ENCODE peak calls at places on chromosomes 13 and 19, in five cellular contexts. H is AG04450, T is fibroblast of lung, I is WTC11, P is hepatocyte. R is an unnamed sample.

GRCh38 chr13:33531484-33531883 is 245.9 kb upstream of the STARD13 start:
- DNase-seq in I (no peak), P (no peak), H (no peak), T (no peak), R (no peak)

GRCh38 chr19:47057328-47057727 is 8.9 kb upstream of the TMEM160 start:
- DNase-seq in I (no peak), P (peak; percentile 39), T (no peak), H (no peak), R (peak; percentile 69)

GRCh38 chr19:51903192-51903591 is 1.6 kb downstream of the ZNF649 start:
- DNase-seq in T (no peak), H (no peak), I (no peak), P (no peak), R (no peak)

GRCh38 chr13:108657520-108657919 is 28.1 kb downstream of the MYO16 start:
- DNase-seq in I (no peak), H (no peak), P (no peak), T (no peak), R (peak; percentile 12)

GRCh38 chr13:42140494-42140893 is 92.0 kb downstream of the DGKH start:
- DNase-seq in I (no peak), P (no peak), H (no peak), T (no peak), R (no peak)

GRCh38 chr19:41774515-41774980 is 19.2 kb downstream of the CEACAM6 start:
- DNase-seq in T (no peak), H (no peak), I (no peak), P (peak; percentile 61), R (no peak)

GRCh38 chr13:45654633-45655349 is 39.3 kb upstream of the ERICH6B start:
- DNase-seq in T (no peak), I (no peak), H (no peak), P (no peak), R (no peak)

GRCh38 chr13:92745233-92745632 is 481.4 kb upstream of the GPC6 start:
- DNase-seq in T (peak; percentile 26), H (no peak), P (no peak), I (no peak), R (no peak)

GRCh38 chr13:31207630-31208549 is 8.1 kb downstream of the B3GLCT start:
- DNase-seq in T (peak; percentile 76), I (no peak), H (peak; percentile 20), P (peak; percentile 28), R (peak; percentile 73)

GRCh38 chr19:37309834-37310575 is 60.9 kb upstream of the ZNF527 start:
- DNase-seq in I (no peak), H (no peak), P (peak; percentile 25), T (no peak), R (no peak)

DNA sequence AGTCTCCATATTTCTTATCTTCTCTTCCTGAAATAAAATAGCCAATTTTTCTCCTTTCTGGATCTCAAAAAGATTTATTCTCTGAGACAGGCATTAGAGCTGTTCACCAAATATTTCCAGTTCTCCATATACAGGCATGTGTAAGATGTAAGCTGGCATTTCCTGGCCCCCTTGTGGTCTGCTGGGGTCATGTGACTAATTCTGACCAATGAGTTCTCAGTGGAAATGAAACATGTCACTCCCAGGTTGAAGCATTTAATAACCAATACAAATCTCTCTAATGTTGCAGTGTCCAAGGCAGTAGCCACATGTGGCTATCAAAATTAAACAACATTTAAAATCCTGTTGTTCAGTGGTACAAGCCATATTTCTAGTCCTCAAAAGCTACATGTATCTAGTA is 14.8 kb upstream of the CACNA1A start:
- DNase-seq in P (no peak), T (no peak), H (no peak), I (no peak), R (no peak)
- TF ChIP-seq CTCF in P (no peak), T (no peak), H (no peak), I (no peak), R (no peak)

DNA sequence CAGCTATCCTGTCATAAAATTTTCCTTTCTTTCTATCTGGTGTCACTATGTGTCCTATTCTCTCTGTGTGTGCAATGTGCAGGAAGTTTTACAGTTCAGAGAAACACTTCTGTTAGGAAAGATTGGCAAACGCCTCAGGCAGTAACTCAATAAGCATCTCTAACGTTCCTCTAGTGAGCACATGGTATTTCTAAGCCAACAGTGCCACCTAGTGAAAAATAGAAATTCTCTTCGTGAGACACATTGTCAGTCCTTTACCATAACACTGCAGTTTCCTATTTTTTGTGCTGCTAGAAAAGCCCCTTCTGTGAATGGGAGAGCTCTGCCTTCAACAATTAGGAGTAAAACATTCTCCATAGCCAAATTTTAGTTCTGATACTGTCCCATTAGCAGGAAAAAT is 50.7 kb downstream of the ZNF723 start:
- DNase-seq in I (no peak), P (peak; percentile 13), H (no peak), T (peak; percentile 5), R (peak; percentile 48)
- TF ChIP-seq CTCF in I (no peak), P (peak; percentile 23), H (no peak), T (no peak), R (peak; percentile 27)

GRCh38 chr13:73059460-73060250 is 850 bp downstream of the KLF5 start:
- DNase-seq in P (peak; percentile 81), H (no peak), T (peak; percentile 36), I (peak; percentile 78), R (peak; percentile 29)
- TF ChIP-seq CTCF in P (peak; percentile 29), H (no peak), T (no peak), I (no peak), R (no peak)

GRCh38 chr19:57282011-57282636 is 1.8 kb downstream of the ZNF460 start:
- DNase-seq in H (no peak), P (peak; percentile 52), T (no peak), I (no peak), R (no peak)

GRCh38 chr19:57279418-57280164 is 694 bp upstream of the ZNF460 start:
- DNase-seq in P (peak; percentile 97), H (peak; percentile 93), I (peak; percentile 83), T (peak; percentile 99), R (peak; percentile 99)

GRCh38 chr19:57276430-57276829 is 3.9 kb upstream of the ZNF460 start:
- DNase-seq in I (no peak), H (no peak), T (no peak), P (no peak), R (no peak)

GRCh38 chr19:57280913-57281425 is 684 bp downstream of the ZNF460 start:
- DNase-seq in T (peak; percentile 15), I (no peak), H (no peak), P (peak; percentile 37), R (peak; percentile 14)

GRCh38 chr19:57280165-57280912 is at the start of gene ZNF460:
- DNase-seq in P (peak; percentile 99), I (peak; percentile 97), T (peak; percentile 97), H (peak; percentile 94), R (peak; percentile 99)
- TF ChIP-seq CTCF in P (no peak), I (no peak), T (no peak), H (no peak), R (no peak)

GRCh38 chr13:50243926-50244325 is 228.7 kb downstream of the KCNRG start:
- DNase-seq in P (no peak), H (no peak), I (no peak), T (no peak), R (no peak)

GRCh38 chr13:50244913-50245574 is 229.8 kb downstream of the KCNRG start:
- DNase-seq in P (peak; percentile 77), T (peak; percentile 92), H (peak; percentile 51), I (no peak), R (peak; percentile 88)

GRCh38 chr13:50244355-50244912 is 229.2 kb downstream of the KCNRG start:
- DNase-seq in T (peak; percentile 19), I (no peak), P (no peak), H (no peak), R (no peak)

GRCh38 chr13:50250403-50250802 is 235.2 kb downstream of the KCNRG start:
- DNase-seq in I (no peak), T (no peak), P (no peak), H (no peak), R (no peak)

DNA sequence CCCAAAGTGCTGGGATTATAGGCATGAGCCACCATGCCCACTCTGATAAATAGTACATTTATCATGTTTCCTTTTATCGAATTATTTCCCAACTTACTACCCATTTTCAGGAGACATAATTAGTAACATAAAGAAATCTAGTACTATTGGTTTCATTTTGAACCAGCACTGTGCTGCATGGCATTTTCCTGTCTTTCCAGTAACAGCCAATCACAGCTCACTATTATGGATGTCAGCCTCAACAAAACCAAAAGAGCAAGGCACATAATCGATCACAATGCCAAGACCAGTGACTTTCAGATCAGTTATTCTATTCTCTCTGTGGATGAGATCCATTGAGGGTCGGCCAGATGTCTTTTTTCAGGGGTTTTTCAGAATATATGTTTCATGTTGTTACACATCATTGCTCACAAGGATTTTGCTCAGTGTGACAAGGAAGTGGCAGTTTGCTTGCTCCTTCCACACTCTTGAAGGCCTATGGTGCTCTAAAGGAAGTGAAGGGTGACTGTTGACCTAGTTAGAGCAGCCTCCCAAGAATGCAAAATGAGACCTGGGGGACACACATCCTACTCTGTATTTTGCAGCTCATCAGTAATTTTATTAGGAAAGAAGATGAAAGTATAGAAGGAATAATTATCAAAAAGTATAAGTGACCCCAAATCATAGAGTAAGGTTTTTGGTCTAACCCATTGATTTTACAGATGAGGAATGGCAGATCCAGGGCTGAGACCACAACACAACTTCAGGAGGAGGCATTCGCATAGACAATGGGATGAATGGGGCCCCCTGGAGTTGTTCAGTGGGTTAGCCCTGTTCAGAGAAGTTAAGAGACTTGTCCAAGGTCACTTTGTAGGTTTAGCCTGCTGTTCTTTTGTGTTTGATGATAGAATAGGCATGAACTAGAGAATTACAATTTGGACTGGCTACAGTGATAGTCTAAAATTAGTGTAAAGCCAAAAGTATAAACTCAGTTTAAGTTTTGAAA is 233.6 kb downstream of the KCNRG start:
- DNase-seq in T (no peak), P (no peak), I (peak; percentile 30), H (no peak), R (no peak)
- TF ChIP-seq CTCF in T (no peak), P (no peak), I (no peak), H (no peak), R (no peak)

GRCh38 chr19:50155520-50156109 is 7.5 kb downstream of the IZUMO2 start:
- DNase-seq in I (peak; percentile 68), H (no peak), T (no peak), P (no peak), R (no peak)
- TF ChIP-seq CTCF in I (peak; percentile 76), H (peak; percentile 7), T (peak; percentile 8), P (no peak), R (no peak)